ENCODE peak calls at places on chromosomes 16 and 17, in six cellular contexts. One of them, this sample, is unnamed. For H3K36me3 and H3K27me3, the result is how much of the 10 kb centered on the place peaks cover.

GRCh38 chr17:40182606-40183005 is 5.3 kb downstream of the RAPGEFL1 start:
- DNase-seq in lower lobe of right lung: no peak
- DNase-seq in osteoblast: no peak
- DNase-seq in left lung: no peak
- DNase-seq in ascending aorta: no peak
- DNase-seq in CD4-positive, alpha-beta memory T cell: no peak
- DNase-seq in this sample: no peak

GRCh38 chr16:87437327-87437726 is 45.2 kb downstream of the MAP1LC3B start:
- DNase-seq in lower lobe of right lung: no peak
- DNase-seq in osteoblast: peak
- DNase-seq in left lung: no peak
- DNase-seq in ascending aorta: no peak
- DNase-seq in CD4-positive, alpha-beta memory T cell: no peak
- DNase-seq in this sample: no peak

GRCh38 chr17:43871947-43872690 is 25.1 kb downstream of the CD300LG start:
- DNase-seq in lower lobe of right lung: peak
- DNase-seq in osteoblast: no peak
- DNase-seq in left lung: no peak
- DNase-seq in ascending aorta: no peak
- DNase-seq in CD4-positive, alpha-beta memory T cell: no peak
- DNase-seq in this sample: peak

GRCh38 chr17:80989586-80989913 is 2.1 kb upstream of the CHMP6 start:
- DNase-seq in lower lobe of right lung: no peak
- DNase-seq in osteoblast: peak
- DNase-seq in left lung: no peak
- DNase-seq in ascending aorta: no peak
- DNase-seq in CD4-positive, alpha-beta memory T cell: no peak
- DNase-seq in this sample: no peak

GRCh38 chr16:4957420-4957719 is 760 bp upstream of the SEC14L5 start:
- DNase-seq in lower lobe of right lung: no peak
- DNase-seq in osteoblast: peak
- DNase-seq in left lung: no peak
- DNase-seq in ascending aorta: no peak
- DNase-seq in CD4-positive, alpha-beta memory T cell: no peak
- DNase-seq in this sample: no peak

GRCh38 chr17:18978655-18979054 is 25.9 kb downstream of the FAM83G start:
- DNase-seq in lower lobe of right lung: no peak
- DNase-seq in osteoblast: no peak
- DNase-seq in left lung: no peak
- DNase-seq in ascending aorta: no peak
- DNase-seq in CD4-positive, alpha-beta memory T cell: no peak
- DNase-seq in this sample: no peak

GRCh38 chr17:14813649-14814048 is 451.5 kb downstream of the PMP22 start:
- DNase-seq in lower lobe of right lung: peak
- DNase-seq in osteoblast: no peak
- DNase-seq in left lung: peak
- DNase-seq in ascending aorta: no peak
- DNase-seq in CD4-positive, alpha-beta memory T cell: peak
- DNase-seq in this sample: peak

GRCh38 chr17:32127156-32127897 is 15.0 kb upstream of the RHOT1 start:
- DNase-seq in lower lobe of right lung: peak
- DNase-seq in osteoblast: peak
- DNase-seq in left lung: peak
- DNase-seq in ascending aorta: peak
- DNase-seq in CD4-positive, alpha-beta memory T cell: peak
- DNase-seq in this sample: peak

GRCh38 chr16:10782628-10783027 is 36.0 kb downstream of the TVP23A start:
- DNase-seq in lower lobe of right lung: no peak
- DNase-seq in osteoblast: no peak
- DNase-seq in left lung: no peak
- DNase-seq in ascending aorta: no peak
- DNase-seq in CD4-positive, alpha-beta memory T cell: no peak
- DNase-seq in this sample: no peak

GRCh38 chr17:73644145-73645049 is at the start of gene SDK2:
- DNase-seq in lower lobe of right lung: no peak
- DNase-seq in osteoblast: no peak
- DNase-seq in left lung: no peak
- DNase-seq in ascending aorta: no peak
- DNase-seq in CD4-positive, alpha-beta memory T cell: no peak
- DNase-seq in this sample: peak

GRCh38 chr17:58968662-58969061 is 138.0 kb downstream of the TRIM37 start:
- DNase-seq in lower lobe of right lung: no peak
- DNase-seq in osteoblast: no peak
- DNase-seq in left lung: no peak
- DNase-seq in ascending aorta: no peak
- DNase-seq in CD4-positive, alpha-beta memory T cell: peak
- DNase-seq in this sample: no peak

GRCh38 chr17:19244357-19244756 is 7.2 kb downstream of the EPN2 start:
- DNase-seq in lower lobe of right lung: no peak
- DNase-seq in osteoblast: no peak
- DNase-seq in left lung: no peak
- DNase-seq in ascending aorta: no peak
- DNase-seq in CD4-positive, alpha-beta memory T cell: no peak
- DNase-seq in this sample: no peak

GRCh38 chr16:54817432-54817831 is 113.2 kb upstream of the IRX5 start:
- DNase-seq in lower lobe of right lung: no peak
- DNase-seq in osteoblast: no peak
- DNase-seq in left lung: no peak
- DNase-seq in ascending aorta: no peak
- DNase-seq in CD4-positive, alpha-beta memory T cell: no peak
- DNase-seq in this sample: peak

GRCh38 chr17:48542956-48543853 is 1.7 kb downstream of the HOXB2 start:
- DNase-seq in lower lobe of right lung: no peak
- DNase-seq in osteoblast: no peak
- DNase-seq in left lung: no peak
- DNase-seq in ascending aorta: no peak
- DNase-seq in CD4-positive, alpha-beta memory T cell: peak
- DNase-seq in this sample: peak

GRCh38 chr17:14268264-14268663 is 31.6 kb upstream of the CDRT15 start:
- DNase-seq in lower lobe of right lung: no peak
- DNase-seq in osteoblast: no peak
- DNase-seq in left lung: no peak
- DNase-seq in ascending aorta: no peak
- DNase-seq in CD4-positive, alpha-beta memory T cell: no peak
- DNase-seq in this sample: no peak

GRCh38 chr17:80774643-80775281 is 216.9 kb upstream of the CHMP6 start:
- DNase-seq in lower lobe of right lung: no peak
- DNase-seq in osteoblast: no peak
- DNase-seq in left lung: peak
- DNase-seq in ascending aorta: peak
- DNase-seq in CD4-positive, alpha-beta memory T cell: no peak
- DNase-seq in this sample: no peak

GRCh38 chr16:30394603-30395154 is 541 bp upstream of the ZNF48 start:
- DNase-seq in lower lobe of right lung: no peak
- DNase-seq in osteoblast: peak
- DNase-seq in left lung: no peak
- DNase-seq in ascending aorta: no peak
- DNase-seq in CD4-positive, alpha-beta memory T cell: no peak
- DNase-seq in this sample: peak

GRCh38 chr16:77692612-77693011 is 29.7 kb upstream of the NUDT7 start:
- DNase-seq in lower lobe of right lung: no peak
- DNase-seq in osteoblast: peak
- DNase-seq in left lung: no peak
- DNase-seq in ascending aorta: no peak
- DNase-seq in CD4-positive, alpha-beta memory T cell: no peak
- DNase-seq in this sample: no peak

GRCh38 chr17:76772842-76773521 is 35.1 kb downstream of the MFSD11 start:
- DNase-seq in lower lobe of right lung: no peak
- DNase-seq in osteoblast: peak
- DNase-seq in left lung: peak
- DNase-seq in ascending aorta: no peak
- DNase-seq in CD4-positive, alpha-beta memory T cell: peak
- DNase-seq in this sample: no peak

GRCh38 chr16:69093974-69094373 is 11.5 kb upstream of the HAS3 start:
- DNase-seq in lower lobe of right lung: no peak
- DNase-seq in osteoblast: no peak
- DNase-seq in left lung: peak
- DNase-seq in ascending aorta: no peak
- DNase-seq in CD4-positive, alpha-beta memory T cell: no peak
- DNase-seq in this sample: no peak

GRCh38 chr16:50671644-50672260 is 9.4 kb downstream of the SNX20 start:
- DNase-seq in lower lobe of right lung: peak
- DNase-seq in osteoblast: peak
- DNase-seq in left lung: no peak
- DNase-seq in ascending aorta: no peak
- DNase-seq in CD4-positive, alpha-beta memory T cell: peak
- DNase-seq in this sample: peak

GRCh38 chr17:46135126-46135812 is 58.0 kb downstream of the KANSL1 start:
- DNase-seq in lower lobe of right lung: no peak
- DNase-seq in osteoblast: no peak
- DNase-seq in left lung: no peak
- DNase-seq in ascending aorta: no peak
- DNase-seq in CD4-positive, alpha-beta memory T cell: no peak
- DNase-seq in this sample: no peak

GRCh38 chr17:72682597-72682996 is 409.9 kb downstream of the SLC39A11 start:
- DNase-seq in lower lobe of right lung: no peak
- DNase-seq in osteoblast: no peak
- DNase-seq in left lung: no peak
- DNase-seq in ascending aorta: no peak
- DNase-seq in CD4-positive, alpha-beta memory T cell: no peak
- DNase-seq in this sample: no peak

GRCh38 chr17:7216242-7217112 is 3.2 kb downstream of the DLG4 start:
- DNase-seq in lower lobe of right lung: no peak
- DNase-seq in osteoblast: no peak
- DNase-seq in left lung: no peak
- DNase-seq in ascending aorta: no peak
- DNase-seq in CD4-positive, alpha-beta memory T cell: no peak
- DNase-seq in this sample: no peak
- H3K4me3 ChIP-seq in lower lobe of right lung: peak
- H3K4me3 ChIP-seq in osteoblast: peak
- H3K4me3 ChIP-seq in left lung: peak
- H3K4me3 ChIP-seq in ascending aorta: peak
- H3K4me3 ChIP-seq in CD4-positive, alpha-beta memory T cell: no peak
- H3K4me3 ChIP-seq in this sample: peak

DNA sequence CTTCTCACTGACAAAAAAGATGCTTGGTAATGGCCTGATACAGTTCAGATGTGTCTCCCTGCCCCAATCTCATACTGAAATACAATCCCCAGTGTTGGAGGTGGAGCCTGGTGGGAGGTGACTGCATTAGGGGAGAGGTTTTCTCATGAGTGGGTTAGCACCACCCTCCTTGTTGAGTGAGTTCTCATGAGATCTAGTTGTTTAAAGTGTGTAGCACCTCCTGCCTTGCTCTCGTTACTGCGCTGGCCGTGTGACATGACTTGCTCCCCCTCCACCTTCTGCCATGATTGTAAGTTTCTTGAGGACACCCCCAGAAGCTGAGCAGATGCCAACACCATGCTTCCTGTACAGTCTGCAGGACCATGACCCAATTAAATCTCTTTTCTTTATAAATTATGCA is 5.0 kb downstream of the TSR1 start:
- DNase-seq in lower lobe of right lung: no peak
- DNase-seq in osteoblast: no peak
- DNase-seq in left lung: no peak
- DNase-seq in ascending aorta: no peak
- DNase-seq in CD4-positive, alpha-beta memory T cell: no peak
- DNase-seq in this sample: no peak
- H3K36me3 ChIP-seq in lower lobe of right lung: half or more
- H3K36me3 ChIP-seq in osteoblast: half or more
- H3K36me3 ChIP-seq in left lung: half or more
- H3K36me3 ChIP-seq in ascending aorta: half or more
- H3K36me3 ChIP-seq in CD4-positive, alpha-beta memory T cell: half or more
- H3K36me3 ChIP-seq in this sample: half or more

GRCh38 chr17:83054518-83055125 is 24.8 kb upstream of the METRNL start:
- DNase-seq in lower lobe of right lung: peak
- DNase-seq in osteoblast: peak
- DNase-seq in left lung: peak
- DNase-seq in ascending aorta: peak
- DNase-seq in CD4-positive, alpha-beta memory T cell: no peak
- DNase-seq in this sample: peak
- H3K27me3 ChIP-seq in lower lobe of right lung: under half
- H3K27me3 ChIP-seq in osteoblast: under half
- H3K27me3 ChIP-seq in left lung: under half
- H3K27me3 ChIP-seq in ascending aorta: under half
- H3K27me3 ChIP-seq in CD4-positive, alpha-beta memory T cell: under half
- H3K27me3 ChIP-seq in this sample: under half

GRCh38 chr16:71885261-71885650 is 1.3 kb upstream of the ZNF821 start:
- DNase-seq in lower lobe of right lung: peak
- DNase-seq in osteoblast: no peak
- DNase-seq in left lung: peak
- DNase-seq in ascending aorta: no peak
- DNase-seq in CD4-positive, alpha-beta memory T cell: no peak
- DNase-seq in this sample: no peak
- H3K4me3 ChIP-seq in lower lobe of right lung: no peak
- H3K4me3 ChIP-seq in osteoblast: no peak
- H3K4me3 ChIP-seq in left lung: peak
- H3K4me3 ChIP-seq in ascending aorta: peak
- H3K4me3 ChIP-seq in CD4-positive, alpha-beta memory T cell: no peak
- H3K4me3 ChIP-seq in this sample: no peak